ENCODE peak calls at places on chromosomes 2 and 18, in four cellular contexts. Y is LoVo; O is activated gamma-delta T cell treated with anti-CD3 and anti-CD28 coated beads, Interleukin-2, amount 50 U/mL, for 16 hours; W is memory B cell. Q is an unnamed sample.

GRCh38 chr2:200662727-200663126 is 76.9 kb downstream of the AOX1 start:
- DNase-seq in W (no peak), Y (peak), O (no peak), Q (no peak)

GRCh38 chr2:17558053-17558452 is 17.6 kb downstream of the VSNL1 start:
- DNase-seq in O (no peak), Y (peak), W (no peak), Q (no peak)

GRCh38 chr2:54570925-54571694 is 115.0 kb downstream of the SPTBN1 start:
- DNase-seq in W (peak), O (peak), Y (peak), Q (peak)

GRCh38 chr2:181904022-181904632 is 12.6 kb downstream of the ITPRID2 start:
- DNase-seq in Y (peak), O (no peak), W (no peak), Q (no peak)

GRCh38 chr2:231222318-231223000 is 24.0 kb downstream of the ARMC9 start:
- DNase-seq in Y (no peak), W (no peak), O (no peak), Q (no peak)

GRCh38 chr18:59729781-59730180 is 32.6 kb upstream of the CCBE1 start:
- DNase-seq in O (no peak), Y (peak), W (no peak), Q (no peak)

GRCh38 chr2:113282747-113283533 is 4.2 kb upstream of the PAX8 start:
- DNase-seq in O (no peak), Y (peak), W (no peak), Q (no peak)

GRCh38 chr2:50987914-50988313 is 44.0 kb downstream of the NRXN1 start:
- DNase-seq in O (no peak), W (no peak), Y (no peak), Q (no peak)

GRCh38 chr18:79360933-79361332 is 34.8 kb upstream of the NFATC1 start:
- DNase-seq in Y (no peak), W (no peak), O (no peak), Q (no peak)

GRCh38 chr2:190696792-190697398 is 48.0 kb downstream of the NAB1 start:
- DNase-seq in Y (no peak), W (no peak), O (no peak), Q (no peak)

GRCh38 chr2:210895132-210895531 is 338.7 kb downstream of the CPS1 start:
- DNase-seq in Y (no peak), W (no peak), O (no peak), Q (no peak)

GRCh38 chr2:29193111-29193510 is 77.9 kb downstream of the CLIP4 start:
- DNase-seq in O (no peak), Y (no peak), W (no peak), Q (no peak)

GRCh38 chr18:55124078-55124477 is 164.8 kb upstream of the CCDC68 start:
- DNase-seq in Y (no peak), O (no peak), W (no peak), Q (no peak)

GRCh38 chr2:43605079-43605655 is 9.3 kb upstream of the THADA start:
- DNase-seq in W (no peak), O (no peak), Y (peak), Q (no peak)

GRCh38 chr2:25305809-25306208 is 35.9 kb downstream of the DNMT3A start:
- DNase-seq in W (no peak), Y (no peak), O (no peak), Q (no peak)

GRCh38 chr2:182055993-182056392 is 70.3 kb downstream of the PPP1R1C start:
- DNase-seq in O (no peak), W (no peak), Y (no peak), Q (no peak)

GRCh38 chr18:36297419-36298112 is at the start of gene FHOD3:
- DNase-seq in W (no peak), O (no peak), Y (peak), Q (no peak)

GRCh38 chr2:55862269-55862668 is 61.3 kb downstream of the EFEMP1 start:
- DNase-seq in W (no peak), O (no peak), Y (no peak), Q (no peak)

GRCh38 chr18:11548367-11548766 is 61.0 kb upstream of the SLC35G4 start:
- DNase-seq in O (no peak), Y (no peak), W (no peak), Q (no peak)

GRCh38 chr2:102303589-102303988 is 7.8 kb upstream of the IL1RL1 start:
- DNase-seq in Y (no peak), W (no peak), O (no peak), Q (no peak)

GRCh38 chr2:10423400-10423774 is 24.7 kb downstream of the ODC1 start:
- DNase-seq in W (no peak), O (no peak), Y (no peak), Q (no peak)

GRCh38 chr2:222844323-222844722 is 16.5 kb upstream of the ACSL3 start:
- DNase-seq in Y (no peak), W (no peak), O (no peak), Q (no peak)

GRCh38 chr2:131036696-131037397 is 56.4 kb downstream of the FAM168B start:
- DNase-seq in O (no peak), W (no peak), Y (no peak), Q (no peak)

GRCh38 chr2:188078544-188078943 is 213.1 kb upstream of the GULP1 start:
- DNase-seq in W (no peak), O (no peak), Y (no peak), Q (no peak)

GRCh38 chr2:151486100-151486499 is 76.4 kb downstream of the RIF1 start:
- DNase-seq in W (no peak), Y (no peak), O (no peak), Q (no peak)

Q was measured in natural killer cell treated with Interleukin-12 subunit alpha and Interleukin-12 subunit beta and Interleukin-15 and Interleukin-18, amount 100 ng/mL, for 72 hours.